ENCODE peak calls at places on chromosomes 11 and 22, in nine cellular contexts. G is heart left ventricle, U is left lung, M is stomach, D is lower leg skin, X is AG04450, L is LNCaP clone FGC, V is endodermal cell, B is fibroblast of villous mesenchyme. P is an unnamed sample.

GRCh38 chr11:44256673-44257291 is 53.2 kb downstream of the ALX4 start:
- DNase-seq in G (no peak), U (no peak), M (peak; percentile 17), D (peak; percentile 78), X (no peak), L (no peak), V (no peak), B (no peak), P (no peak)

GRCh38 chr22:41525450-41526225 is 18.6 kb downstream of the POLR3H start:
- DNase-seq in G (no peak), U (no peak), M (no peak), D (no peak), X (no peak), L (no peak), V (peak; percentile 49), B (no peak), P (no peak)

GRCh38 chr11:83671295-83671694 is 385.1 kb upstream of the CCDC90B start:
- DNase-seq in G (no peak), U (no peak), M (no peak), D (no peak), X (no peak), L (no peak), V (no peak), B (no peak), P (peak; percentile 26)

GRCh38 chr22:38720350-38720749 is 14.6 kb downstream of the GTPBP1 start:
- DNase-seq in G (no peak), U (no peak), M (no peak), D (no peak), X (no peak), L (no peak), V (no peak), B (no peak), P (no peak)

GRCh38 chr22:36191106-36191836 is 10.3 kb downstream of the APOL4 start:
- DNase-seq in G (peak; percentile 82), U (no peak), M (no peak), D (peak; percentile 89), X (no peak), L (no peak), V (peak; percentile 13), B (peak; percentile 42), P (no peak)

GRCh38 chr11:12390687-12391110 is 13.3 kb downstream of the PARVA start:
- DNase-seq in G (no peak), U (no peak), M (no peak), D (no peak), X (no peak), L (no peak), V (no peak), B (no peak), P (no peak)

GRCh38 chr22:50199836-50200332 is 927 bp upstream of the SELENOO start:
- DNase-seq in G (no peak), U (no peak), M (peak; percentile 33), D (no peak), X (no peak), L (no peak), V (peak; percentile 87), B (peak; percentile 8), P (no peak)

GRCh38 chr11:11584446-11584810 is 37.4 kb downstream of the GALNT18 start:
- DNase-seq in G (no peak), U (no peak), M (no peak), D (no peak), X (peak; percentile 87), L (no peak), V (no peak), B (peak; percentile 45), P (peak; percentile 77)

GRCh38 chr11:25961539-25961938 is 370.4 kb upstream of the ANO3 start:
- DNase-seq in G (no peak), U (no peak), M (no peak), D (no peak), X (no peak), L (no peak), V (no peak), B (peak; percentile 2), P (peak; percentile 22)

GRCh38 chr22:37184816-37185541 is 3.1 kb downstream of the C1QTNF6 start:
- DNase-seq in G (no peak), U (peak; percentile 69), M (no peak), D (no peak), X (no peak), L (no peak), V (no peak), B (no peak), P (no peak)

DNA sequence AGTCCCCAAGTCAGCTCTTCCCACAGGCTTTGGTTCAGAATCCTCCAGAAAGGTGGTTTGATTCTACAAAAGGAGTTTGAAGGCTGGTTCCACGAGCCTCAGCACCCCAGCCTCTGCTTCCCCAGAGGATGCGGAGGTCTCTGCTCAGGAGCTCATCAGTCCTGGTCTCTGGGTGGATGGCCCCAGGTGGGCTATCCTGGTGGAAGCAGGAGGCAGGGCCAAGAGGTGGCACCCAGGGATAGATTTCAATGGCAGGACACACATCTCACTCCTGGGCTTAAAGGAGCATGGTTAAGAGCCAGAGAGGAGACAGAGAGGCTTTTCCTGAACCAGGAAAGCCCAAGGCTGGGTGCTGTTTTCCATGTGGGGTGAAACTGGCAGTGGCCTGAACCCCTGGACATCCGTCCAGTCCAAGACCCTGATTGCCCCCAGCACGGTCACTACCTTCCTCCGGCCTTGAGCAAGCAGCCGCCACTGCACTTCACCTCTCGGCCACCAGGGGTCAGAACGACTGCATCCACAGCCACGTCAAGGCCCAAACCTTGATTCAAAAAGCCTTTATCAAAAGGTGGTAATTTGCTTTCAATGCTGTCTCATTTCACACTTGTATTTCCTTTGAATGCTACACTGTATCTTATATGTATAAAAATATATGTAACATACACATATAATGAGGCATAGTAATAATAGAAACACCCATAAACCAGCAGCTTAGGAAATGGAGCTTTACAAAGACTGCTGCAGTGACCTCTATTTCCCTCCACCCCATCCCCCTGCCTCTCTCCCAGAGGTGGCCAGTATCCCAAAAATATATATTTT is 19.3 kb upstream of the FXYD2 start:
- DNase-seq in G (peak; percentile 83), U (peak; percentile 94), M (peak; percentile 83), D (peak; percentile 97), X (peak; percentile 20), L (peak; percentile 30), V (peak; percentile 94), B (peak; percentile 70), P (peak; percentile 80)
- TF ChIP-seq CTCF in G (peak; percentile 99), U (peak; percentile 100), M (peak; percentile 99), D (no peak), X (peak; percentile 98), L (peak; percentile 98), V (peak; percentile 98), B (peak; percentile 99), P (peak; percentile 98)

DNA sequence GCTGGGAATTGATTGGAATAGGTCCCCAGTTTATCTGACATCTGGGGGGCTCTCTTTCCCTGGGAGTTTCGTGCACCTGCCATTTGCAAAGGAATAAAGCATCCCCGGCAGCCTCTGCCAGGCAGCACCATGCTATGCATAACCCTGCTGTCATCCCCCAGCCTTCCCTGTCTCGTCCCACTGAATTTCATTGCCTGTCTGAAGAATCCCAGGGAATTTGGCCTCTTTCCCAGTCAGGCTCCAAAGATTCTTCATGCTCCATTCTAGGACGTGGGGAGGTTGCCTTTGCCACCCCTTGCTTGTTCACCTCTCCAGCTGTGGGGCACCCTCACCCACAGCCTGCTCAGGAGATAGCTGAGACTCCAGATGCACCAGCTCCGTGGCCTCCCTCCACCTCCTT is 195.1 kb upstream of the TBCEL start:
- DNase-seq in G (no peak), U (no peak), M (no peak), D (no peak), X (no peak), L (no peak), V (no peak), B (no peak), P (no peak)
- H3K4me3 ChIP-seq in G (no peak overlapping the region), U (no peak overlapping the region), M (no peak overlapping the region), D (no peak overlapping the region), X (no peak overlapping the region), L (no peak overlapping the region), V (no peak overlapping the region), B (no peak overlapping the region), P (no peak overlapping the region)

GRCh38 chr11:60631939-60632338 is 67.5 kb upstream of the MS4A8 start:
- DNase-seq in G (no peak), U (no peak), M (no peak), D (no peak), X (no peak), L (no peak), V (no peak), B (no peak), P (no peak)

GRCh38 chr11:60629399-60629798 is 70.0 kb upstream of the MS4A8 start:
- DNase-seq in G (no peak), U (no peak), M (no peak), D (no peak), X (no peak), L (no peak), V (no peak), B (no peak), P (no peak)

GRCh38 chr11:60634151-60634550 is 65.3 kb upstream of the MS4A8 start:
- DNase-seq in G (no peak), U (no peak), M (no peak), D (no peak), X (no peak), L (no peak), V (peak; percentile 83), B (no peak), P (peak; percentile 1)

DNA sequence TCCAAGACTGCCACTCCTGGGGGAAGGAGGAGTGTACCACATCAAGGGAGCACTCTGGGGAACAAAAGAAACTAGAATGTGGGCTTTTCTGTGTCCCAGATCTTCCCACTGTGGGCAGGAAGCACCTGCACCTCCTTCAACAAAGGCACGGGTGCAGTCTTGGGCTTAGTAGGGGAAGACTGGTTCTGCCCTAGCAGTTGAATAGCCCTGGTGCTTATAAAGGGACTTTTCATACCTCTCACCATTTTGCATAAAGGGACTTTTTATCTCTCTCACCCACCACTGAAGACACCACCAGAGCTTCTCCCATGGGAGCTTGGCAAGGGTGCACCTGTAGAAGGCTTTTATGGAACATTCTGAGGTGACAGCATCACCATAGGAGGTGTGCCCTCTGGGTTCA is 65.8 kb upstream of the MS4A8 start:
- DNase-seq in G (no peak), U (no peak), M (no peak), D (no peak), X (no peak), L (no peak), V (no peak), B (no peak), P (no peak)
- TF ChIP-seq CTCF in G (no peak), U (no peak), M (no peak), D (no peak), X (no peak), L (no peak), V (no peak), B (no peak), P (no peak)

GRCh38 chr11:46017341-46017740 is 94.9 kb downstream of the LARGE2 start:
- DNase-seq in G (no peak), U (no peak), M (no peak), D (no peak), X (no peak), L (no peak), V (no peak), B (no peak), P (peak; percentile 21)

GRCh38 chr11:46010100-46010499 is 87.6 kb downstream of the LARGE2 start:
- DNase-seq in G (no peak), U (no peak), M (no peak), D (no peak), X (no peak), L (no peak), V (no peak), B (no peak), P (no peak)

GRCh38 chr11:46015941-46016340 is 93.5 kb downstream of the LARGE2 start:
- DNase-seq in G (no peak), U (no peak), M (no peak), D (no peak), X (no peak), L (no peak), V (no peak), B (no peak), P (no peak)

GRCh38 chr11:46009647-46010046 is 87.2 kb downstream of the LARGE2 start:
- DNase-seq in G (no peak), U (no peak), M (no peak), D (no peak), X (no peak), L (no peak), V (no peak), B (no peak), P (no peak)

GRCh38 chr11:46012185-46012584 is 89.7 kb downstream of the LARGE2 start:
- DNase-seq in G (no peak), U (no peak), M (no peak), D (no peak), X (no peak), L (no peak), V (no peak), B (no peak), P (no peak)
- H3K4me3 ChIP-seq in G (no peak overlapping the region), U (no peak overlapping the region), M (no peak overlapping the region), D (no peak overlapping the region), X (no peak overlapping the region), L (no peak overlapping the region), V (no peak overlapping the region), B (no peak overlapping the region), P (no peak overlapping the region)

P was measured in choroid plexus epithelial cell.